ENCODE peak calls at places on chromosomes 6 and 20, in four cellular contexts. R, Y, S and I are unnamed samples.

GRCh38 chr6:49805246-49805645 is 18.2 kb upstream of the PGK2 start:
- DNase-seq in R (no peak), Y (no peak), S (no peak), I (no peak)

GRCh38 chr20:57664924-57665588 is 44.8 kb downstream of the PMEPA1 start:
- DNase-seq in Y (no peak), R (no peak), S (no peak), I (no peak)

GRCh38 chr6:32298632-32299336 is 72.9 kb downstream of the TSBP1 start:
- DNase-seq in Y (no peak), S (peak; percentile 63), R (no peak), I (peak; percentile 11)

GRCh38 chr6:47631248-47632196 is 66.9 kb upstream of the ADGRF4 start:
- DNase-seq in R (no peak), S (peak; percentile 72), Y (no peak), I (peak; percentile 43)

GRCh38 chr6:166624275-166624674 is 2.8 kb downstream of the RPS6KA2 start:
- DNase-seq in R (peak; percentile 68), Y (no peak), S (peak; percentile 97), I (peak; percentile 27)

GRCh38 chr20:63065911-63066310 is 59.1 kb upstream of the BHLHE23 start:
- DNase-seq in Y (peak; percentile 15), S (no peak), R (no peak), I (no peak)

GRCh38 chr6:24887520-24887919 is 48.2 kb downstream of the RIPOR2 start:
- DNase-seq in S (no peak), R (no peak), Y (no peak), I (no peak)

GRCh38 chr6:55918639-55919038 is 43.2 kb upstream of the BMP5 start:
- DNase-seq in S (peak; percentile 86), R (no peak), Y (no peak), I (peak; percentile 63)

GRCh38 chr6:111646942-111647341 is 41.3 kb upstream of the TRAF3IP2 start:
- DNase-seq in R (no peak), Y (no peak), S (peak; percentile 40), I (peak; percentile 19)

GRCh38 chr6:46014511-46015118 is 1.0 kb downstream of the CLIC5 start:
- DNase-seq in Y (peak; percentile 23), R (peak; percentile 37), S (no peak), I (no peak)

GRCh38 chr20:50587291-50587961 is 77.2 kb downstream of the PTPN1 start:
- DNase-seq in Y (no peak), S (no peak), R (no peak), I (no peak)

GRCh38 chr20:54292186-54292585 is 84.3 kb downstream of the PFDN4 start:
- DNase-seq in S (peak; percentile 38), R (no peak), Y (no peak), I (no peak)

GRCh38 chr20:61949714-61950630 is 115.7 kb downstream of the TAF4 start:
- DNase-seq in R (peak; percentile 17), S (no peak), Y (no peak), I (no peak)

GRCh38 chr6:40972190-40972589 is 66.8 kb downstream of the UNC5CL start:
- DNase-seq in R (no peak), Y (no peak), S (no peak), I (no peak)

GRCh38 chr20:35463455-35464300 is 8.3 kb downstream of the CEP250 start:
- DNase-seq in R (no peak), S (peak; percentile 80), Y (peak; percentile 55), I (peak; percentile 63)

GRCh38 chr6:137229075-137229759 is 10.0 kb upstream of the IFNGR1 start:
- DNase-seq in Y (no peak), R (no peak), S (no peak), I (no peak)

GRCh38 chr20:5923493-5923892 is 26.8 kb downstream of the TRMT6 start:
- DNase-seq in R (no peak), S (no peak), Y (no peak), I (no peak)

GRCh38 chr6:25166955-25167753 is 112.0 kb upstream of the CARMIL1 start:
- DNase-seq in R (no peak), S (no peak), Y (no peak), I (no peak)

GRCh38 chr6:34189806-34190503 is 44.1 kb upstream of the GRM4 start:
- DNase-seq in S (no peak), Y (no peak), R (peak; percentile 44), I (no peak)

GRCh38 chr6:142696689-142697088 is 248.3 kb downstream of the HIVEP2 start:
- DNase-seq in S (peak; percentile 27), R (no peak), Y (no peak), I (no peak)

GRCh38 chr20:3296256-3297095 is 57.5 kb upstream of the SLC4A11 start:
- DNase-seq in R (no peak), Y (no peak), S (no peak), I (no peak)

GRCh38 chr20:10699941-10700340 is 26.1 kb upstream of the JAG1 start:
- DNase-seq in Y (no peak), S (no peak), R (no peak), I (no peak)

GRCh38 chr20:10701607-10702006 is 27.8 kb upstream of the JAG1 start:
- DNase-seq in R (no peak), Y (no peak), S (no peak), I (no peak)

GRCh38 chr20:10699506-10699905 is 25.7 kb upstream of the JAG1 start:
- DNase-seq in R (no peak), S (no peak), Y (no peak), I (no peak)

DNA sequence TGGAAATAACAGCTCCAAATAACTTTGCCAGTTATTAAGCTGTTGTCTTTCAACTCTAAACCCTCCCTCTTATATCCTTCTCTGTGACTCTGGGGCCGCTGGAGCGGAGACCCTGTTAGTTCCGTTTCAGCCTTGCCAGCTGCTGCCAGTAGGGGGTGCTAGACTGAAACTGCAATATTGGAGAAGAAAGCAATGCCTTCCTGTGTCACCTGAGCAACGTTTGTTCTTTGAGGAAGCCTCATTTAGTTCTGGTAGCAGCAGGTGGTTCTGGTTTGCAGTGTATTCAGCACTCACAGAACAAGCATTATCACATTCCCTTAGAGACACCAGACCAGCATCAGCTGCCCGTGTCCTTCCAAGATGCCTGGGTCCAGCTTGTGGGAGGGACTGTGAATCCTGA is 22.9 kb upstream of the JAG1 start:
- DNase-seq in S (no peak), Y (peak; percentile 20), R (no peak), I (no peak)
- TF ChIP-seq CTCF in S (peak; percentile 63), Y (peak; percentile 70), R (peak; percentile 37), I (peak; percentile 76)

GRCh38 chr20:36574278-36575065 is 1.1 kb downstream of the TGIF2 start:
- DNase-seq in R (peak; percentile 58), S (peak; percentile 49), Y (peak; percentile 40), I (no peak)

GRCh38 chr20:36572701-36573102 is 695 bp upstream of the TGIF2 start:
- DNase-seq in R (no peak), S (no peak), Y (no peak), I (peak; percentile 36)

GRCh38 chr20:36573798-36574277 is 441 bp downstream of the TGIF2 start:
- DNase-seq in R (peak; percentile 58), Y (no peak), S (no peak), I (no peak)

GRCh38 chr20:36573103-36573797 is at the start of gene TGIF2:
- DNase-seq in R (peak; percentile 85), Y (peak; percentile 79), S (peak; percentile 52), I (peak; percentile 58)

GRCh38 chr20:36575066-36575743 is 1.8 kb downstream of the TGIF2 start:
- DNase-seq in R (peak; percentile 43), Y (peak; percentile 46), S (peak; percentile 42), I (peak; percentile 27)
- TF ChIP-seq CTCF in R (no peak), Y (no peak), S (no peak), I (no peak)

DNA sequence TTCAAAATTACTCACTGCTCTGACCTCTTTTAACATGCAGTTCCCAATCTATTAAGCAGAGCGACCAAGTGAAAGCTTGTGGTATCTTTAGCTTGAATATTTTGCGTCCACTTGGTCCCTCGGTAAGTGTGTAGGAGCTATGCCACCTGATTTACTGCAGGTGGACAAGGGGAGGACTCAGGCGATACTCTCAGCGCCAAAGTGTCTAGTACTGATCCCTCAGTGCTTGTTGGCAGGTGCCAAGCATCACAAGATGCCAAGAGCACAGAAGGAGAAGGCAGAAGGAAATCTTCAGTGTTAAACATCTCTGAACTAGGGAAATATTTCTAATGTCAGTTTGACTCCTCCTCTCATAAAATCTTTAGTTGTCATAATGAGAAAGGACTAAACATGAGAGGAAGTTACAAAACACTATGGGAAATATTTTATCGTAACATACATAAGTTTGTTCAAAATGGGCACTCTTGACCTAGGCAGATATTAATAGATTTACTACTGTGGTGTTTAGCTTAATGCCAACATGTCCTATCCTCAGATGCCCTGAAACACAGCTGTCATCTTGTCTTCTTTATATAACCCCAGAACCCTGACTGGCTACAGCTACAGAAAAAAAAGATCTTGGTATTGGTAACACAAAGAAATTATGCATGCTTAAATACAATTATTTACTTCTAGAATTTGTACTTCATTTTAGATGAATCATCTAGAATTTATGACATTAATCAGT is 19.5 kb downstream of the NHLRC1 start:
- DNase-seq in S (no peak), R (no peak), Y (no peak), I (no peak)
- TF ChIP-seq CTCF in S (no peak), R (no peak), Y (no peak), I (no peak)

DNA sequence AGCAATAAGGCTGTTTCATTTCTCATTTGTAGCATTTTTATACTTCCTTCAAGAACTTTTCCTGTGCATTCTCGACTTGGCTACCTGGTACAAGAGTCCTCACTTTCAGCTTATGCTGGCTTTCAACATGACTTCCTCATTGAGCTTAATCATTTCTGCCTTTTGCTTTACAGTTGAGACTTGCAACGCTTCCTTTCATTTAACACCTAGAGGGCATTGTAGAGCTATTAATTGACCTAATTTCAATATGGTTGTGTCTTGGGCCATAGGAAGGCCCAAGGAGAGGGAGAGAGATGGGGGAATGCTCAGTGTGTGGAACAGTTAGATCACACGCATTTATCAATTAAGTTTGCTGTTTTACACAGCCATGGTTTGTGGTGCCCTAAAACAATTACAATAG is 37.2 kb downstream of the SLC22A2 start:
- DNase-seq in S (peak; percentile 33), Y (no peak), R (no peak), I (no peak)
- TF ChIP-seq CTCF in S (no peak), Y (no peak), R (no peak), I (no peak)

DNA sequence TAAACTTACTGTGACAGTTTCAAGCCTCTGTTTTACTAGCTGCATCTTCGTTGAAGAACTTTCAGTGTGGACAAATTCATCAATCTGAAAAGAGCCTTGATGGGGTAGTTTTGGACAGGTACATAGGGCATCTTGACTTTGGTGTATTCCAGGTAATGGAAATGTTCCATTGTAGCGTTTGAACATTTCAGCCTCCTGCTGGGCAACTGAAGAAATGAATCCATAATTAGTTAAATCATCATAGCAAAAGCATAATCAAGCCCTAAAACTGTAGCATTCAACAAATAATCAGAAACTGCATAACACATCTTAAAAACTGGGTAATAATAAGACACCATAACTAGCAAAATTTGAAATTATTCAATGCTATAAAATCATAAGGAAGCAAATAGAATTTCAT is 86.2 kb downstream of the AHI1 start:
- DNase-seq in Y (no peak), S (peak; percentile 19), R (no peak), I (peak; percentile 2)
- TF ChIP-seq CTCF in Y (peak; percentile 61), S (peak; percentile 22), R (no peak), I (peak; percentile 71)

GRCh38 chr6:122838060-122838780 is 49.2 kb downstream of the SMPDL3A start:
- DNase-seq in R (no peak), Y (no peak), S (peak; percentile 47), I (peak; percentile 25)
- TF ChIP-seq CTCF in R (peak; percentile 41), Y (peak; percentile 27), S (peak; percentile 53), I (peak; percentile 74)

DNA sequence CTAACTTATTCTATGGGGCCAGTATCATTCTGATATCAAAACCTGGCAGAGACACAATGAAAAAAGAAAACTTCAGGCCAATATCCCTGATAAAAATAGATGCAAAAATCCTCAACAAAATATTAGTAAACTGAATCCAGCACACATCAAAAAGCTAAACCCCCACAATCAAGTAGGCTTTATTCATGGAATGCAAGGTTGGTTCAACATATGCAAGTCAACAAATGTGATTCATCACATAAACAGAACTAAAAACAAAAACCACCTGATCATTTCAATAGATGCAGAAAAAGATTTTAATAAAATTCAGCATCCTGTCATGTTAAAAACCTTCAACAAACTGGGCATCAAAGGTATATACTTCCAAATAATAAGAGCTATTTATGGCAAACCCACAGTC is 133.9 kb upstream of the SSTR4 start:
- DNase-seq in S (no peak), Y (no peak), R (no peak), I (no peak)
- TF ChIP-seq CTCF in S (no peak), Y (no peak), R (no peak), I (no peak)